ENCODE peak calls at places on chromosomes 5 and 9, in six cellular contexts. R is heart right ventricle; U is lower leg skin; N is 8988T; B is CD8-positive, alpha-beta memory T cell; C is KG1. Q is an unnamed sample.

GRCh38 chr9:79193001-79193400 is 378.8 kb upstream of the TLE4 start:
- DNase-seq in R (no peak), U (no peak), N (no peak), B (no peak), C (no peak), Q (no peak)

GRCh38 chr9:113857875-113858274 is 18.2 kb upstream of the ZNF618 start:
- DNase-seq in R (no peak), U (no peak), N (no peak), B (no peak), C (no peak), Q (no peak)

GRCh38 chr9:16755467-16755866 is 115.0 kb downstream of the BNC2 start:
- DNase-seq in R (no peak), U (no peak), N (no peak), B (no peak), C (no peak), Q (no peak)

GRCh38 chr9:104991144-104991953 is 63.4 kb upstream of the ABCA1 start:
- DNase-seq in R (peak; percentile 90), U (peak; percentile 98), N (no peak), B (peak; percentile 90), C (peak; percentile 80), Q (peak; percentile 93)

GRCh38 chr5:55821731-55822512 is 29.2 kb upstream of the IL31RA start:
- DNase-seq in R (no peak), U (no peak), N (no peak), B (peak; percentile 2), C (no peak), Q (no peak)

GRCh38 chr5:143057580-143057999 is 287.4 kb downstream of the ARHGAP26 start:
- DNase-seq in R (no peak), U (no peak), N (no peak), B (no peak), C (no peak), Q (peak; percentile 27)

GRCh38 chr5:169876376-169876775 is 103.9 kb downstream of the INSYN2B start:
- DNase-seq in R (no peak), U (no peak), N (no peak), B (no peak), C (no peak), Q (no peak)

GRCh38 chr5:59587489-59588337 is 305.8 kb downstream of the PDE4D start:
- DNase-seq in R (peak; percentile 43), U (no peak), N (peak; percentile 15), B (no peak), C (no peak), Q (peak; percentile 25)

GRCh38 chr5:151664694-151665583 is 21.8 kb downstream of the SPARC start:
- DNase-seq in R (peak; percentile 72), U (no peak), N (no peak), B (no peak), C (no peak), Q (peak; percentile 61)

Q was measured in uterus.